ENCODE peak calls at places on chromosomes 12 and 14, in seven cellular contexts. One of them, this sample, is unnamed.
A peak's percentile ranks its signal among the peaks of the same experiment; 100 is the strongest.

GRCh38 chr14:105098316-105098715 is 33.1 kb upstream of the GPR132 start:
- DNase-seq in sigmoid colon: no peak
- DNase-seq in PC-3: no peak
- DNase-seq in astrocyte: no peak
- DNase-seq in thoracic aorta: no peak
- DNase-seq in tibial nerve: no peak
- DNase-seq in neural progenitor cell: no peak
- DNase-seq in this sample: no peak

GRCh38 chr12:95220190-95220589 is 2.6 kb downstream of the VEZT start:
- DNase-seq in neural progenitor cell: no peak
- DNase-seq in PC-3: no peak
- DNase-seq in sigmoid colon: no peak
- DNase-seq in tibial nerve: no peak
- DNase-seq in thoracic aorta: no peak
- DNase-seq in astrocyte: no peak
- DNase-seq in this sample: no peak

GRCh38 chr14:35821546-35822411 is 4.4 kb upstream of the BRMS1L start:
- DNase-seq in neural progenitor cell: no peak
- DNase-seq in sigmoid colon: no peak
- DNase-seq in tibial nerve: no peak
- DNase-seq in astrocyte: peak; percentile 6
- DNase-seq in PC-3: peak; percentile 66
- DNase-seq in thoracic aorta: no peak
- DNase-seq in this sample: peak; percentile 65

GRCh38 chr14:99043258-99043615 is 228.8 kb downstream of the BCL11B start:
- DNase-seq in PC-3: no peak
- DNase-seq in astrocyte: no peak
- DNase-seq in sigmoid colon: no peak
- DNase-seq in tibial nerve: no peak
- DNase-seq in neural progenitor cell: no peak
- DNase-seq in thoracic aorta: no peak
- DNase-seq in this sample: no peak

GRCh38 chr12:102883204-102883799 is 33.7 kb downstream of the PAH start:
- DNase-seq in neural progenitor cell: peak; percentile 70
- DNase-seq in thoracic aorta: no peak
- DNase-seq in tibial nerve: peak; percentile 63
- DNase-seq in astrocyte: no peak
- DNase-seq in sigmoid colon: no peak
- DNase-seq in PC-3: peak; percentile 72
- DNase-seq in this sample: peak; percentile 28

GRCh38 chr12:62720661-62721330 is 214.2 kb downstream of the PPM1H start:
- DNase-seq in astrocyte: peak; percentile 66
- DNase-seq in PC-3: peak; percentile 48
- DNase-seq in tibial nerve: peak; percentile 67
- DNase-seq in neural progenitor cell: no peak
- DNase-seq in sigmoid colon: no peak
- DNase-seq in thoracic aorta: no peak
- DNase-seq in this sample: peak; percentile 67

GRCh38 chr12:43282106-43282505 is 269.9 kb downstream of the ADAMTS20 start:
- DNase-seq in neural progenitor cell: no peak
- DNase-seq in thoracic aorta: no peak
- DNase-seq in PC-3: peak; percentile 58
- DNase-seq in astrocyte: no peak
- DNase-seq in tibial nerve: no peak
- DNase-seq in sigmoid colon: no peak
- DNase-seq in this sample: peak; percentile 77

GRCh38 chr12:124053855-124054254 is 80.8 kb downstream of the ZNF664 start:
- DNase-seq in sigmoid colon: peak; percentile 84
- DNase-seq in tibial nerve: peak; percentile 54
- DNase-seq in thoracic aorta: no peak
- DNase-seq in neural progenitor cell: peak; percentile 82
- DNase-seq in PC-3: peak; percentile 32
- DNase-seq in astrocyte: peak; percentile 63
- DNase-seq in this sample: peak; percentile 85

GRCh38 chr14:51657762-51658161 is 6.1 kb downstream of the FRMD6 start:
- DNase-seq in sigmoid colon: no peak
- DNase-seq in astrocyte: no peak
- DNase-seq in tibial nerve: no peak
- DNase-seq in thoracic aorta: no peak
- DNase-seq in PC-3: no peak
- DNase-seq in neural progenitor cell: no peak
- DNase-seq in this sample: no peak

GRCh38 chr14:93915070-93915705 is 12.0 kb upstream of the FAM181A start:
- DNase-seq in PC-3: no peak
- DNase-seq in tibial nerve: no peak
- DNase-seq in neural progenitor cell: no peak
- DNase-seq in astrocyte: no peak
- DNase-seq in thoracic aorta: no peak
- DNase-seq in sigmoid colon: no peak
- DNase-seq in this sample: no peak

GRCh38 chr12:108392284-108392683 is 53.2 kb upstream of the CMKLR1 start:
- DNase-seq in astrocyte: no peak
- DNase-seq in PC-3: no peak
- DNase-seq in neural progenitor cell: no peak
- DNase-seq in sigmoid colon: no peak
- DNase-seq in tibial nerve: no peak
- DNase-seq in thoracic aorta: no peak
- DNase-seq in this sample: no peak

GRCh38 chr14:92635031-92635430 is 113.4 kb downstream of the LGMN start:
- DNase-seq in astrocyte: no peak
- DNase-seq in sigmoid colon: no peak
- DNase-seq in tibial nerve: no peak
- DNase-seq in neural progenitor cell: no peak
- DNase-seq in thoracic aorta: no peak
- DNase-seq in PC-3: no peak
- DNase-seq in this sample: no peak

GRCh38 chr12:6953417-6954315 is 2.5 kb downstream of the PTPN6 start:
- DNase-seq in tibial nerve: peak; percentile 76
- DNase-seq in thoracic aorta: no peak
- DNase-seq in astrocyte: peak; percentile 20
- DNase-seq in PC-3: no peak
- DNase-seq in neural progenitor cell: no peak
- DNase-seq in sigmoid colon: peak; percentile 79
- DNase-seq in this sample: peak; percentile 59

GRCh38 chr12:84079621-84080020 is 833.0 kb downstream of the SLC6A15 start:
- DNase-seq in PC-3: peak; percentile 17
- DNase-seq in thoracic aorta: no peak
- DNase-seq in astrocyte: peak; percentile 12
- DNase-seq in neural progenitor cell: no peak
- DNase-seq in sigmoid colon: no peak
- DNase-seq in tibial nerve: no peak
- DNase-seq in this sample: no peak

GRCh38 chr12:73950506-73950905 is 587.1 kb upstream of the ATXN7L3B start:
- DNase-seq in neural progenitor cell: peak; percentile 36
- DNase-seq in tibial nerve: no peak
- DNase-seq in thoracic aorta: no peak
- DNase-seq in PC-3: no peak
- DNase-seq in sigmoid colon: no peak
- DNase-seq in astrocyte: no peak
- DNase-seq in this sample: no peak

GRCh38 chr12:80472912-80473500 is 29.0 kb downstream of the PTPRQ start:
- DNase-seq in PC-3: peak; percentile 67
- DNase-seq in sigmoid colon: no peak
- DNase-seq in astrocyte: peak; percentile 72
- DNase-seq in thoracic aorta: no peak
- DNase-seq in tibial nerve: no peak
- DNase-seq in neural progenitor cell: peak; percentile 61
- DNase-seq in this sample: peak; percentile 83

DNA sequence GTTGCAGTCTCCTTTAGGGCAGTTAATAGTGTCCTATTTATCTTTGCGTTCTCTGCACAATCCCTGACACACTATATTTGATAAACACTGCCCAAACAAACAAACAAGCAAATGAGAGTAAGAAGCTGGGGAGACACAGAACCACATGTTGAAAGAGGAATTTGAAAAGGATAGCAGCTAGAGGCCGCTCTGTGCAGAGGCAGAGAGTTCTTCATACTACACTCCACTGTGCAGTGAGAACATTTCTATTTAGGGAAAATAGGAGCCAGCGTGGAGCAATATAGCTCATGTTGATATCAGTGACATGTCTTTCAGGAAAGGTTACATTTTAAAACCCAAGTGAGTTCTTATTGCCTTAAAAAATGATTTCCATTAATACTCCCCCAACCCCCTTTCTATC is 140.3 kb upstream of the SEL1L start:
- DNase-seq in PC-3: no peak
- DNase-seq in neural progenitor cell: no peak
- DNase-seq in thoracic aorta: no peak
- DNase-seq in tibial nerve: no peak
- DNase-seq in astrocyte: no peak
- DNase-seq in sigmoid colon: no peak
- DNase-seq in this sample: no peak
- TF ChIP-seq CTCF in PC-3: no peak
- TF ChIP-seq CTCF in neural progenitor cell: no peak
- TF ChIP-seq CTCF in thoracic aorta: no peak
- TF ChIP-seq CTCF in tibial nerve: no peak
- TF ChIP-seq CTCF in astrocyte: no peak
- TF ChIP-seq CTCF in sigmoid colon: no peak
- TF ChIP-seq CTCF in this sample: no peak

GRCh38 chr12:130873106-130873795 is 1.4 kb downstream of the RAN start:
- DNase-seq in PC-3: no peak
- DNase-seq in neural progenitor cell: no peak
- DNase-seq in astrocyte: no peak
- DNase-seq in sigmoid colon: no peak
- DNase-seq in thoracic aorta: no peak
- DNase-seq in tibial nerve: no peak
- DNase-seq in this sample: no peak

GRCh38 chr12:130876297-130876696 is 4.4 kb downstream of the RAN start:
- DNase-seq in astrocyte: no peak
- DNase-seq in tibial nerve: no peak
- DNase-seq in thoracic aorta: no peak
- DNase-seq in sigmoid colon: no peak
- DNase-seq in neural progenitor cell: no peak
- DNase-seq in PC-3: no peak
- DNase-seq in this sample: no peak

GRCh38 chr12:130873825-130874224 is 2.0 kb downstream of the RAN start:
- DNase-seq in thoracic aorta: no peak
- DNase-seq in tibial nerve: no peak
- DNase-seq in astrocyte: no peak
- DNase-seq in neural progenitor cell: no peak
- DNase-seq in sigmoid colon: no peak
- DNase-seq in PC-3: no peak
- DNase-seq in this sample: no peak

GRCh38 chr12:130875193-130875592 is 3.3 kb downstream of the RAN start:
- DNase-seq in thoracic aorta: no peak
- DNase-seq in tibial nerve: no peak
- DNase-seq in neural progenitor cell: no peak
- DNase-seq in astrocyte: no peak
- DNase-seq in PC-3: no peak
- DNase-seq in sigmoid colon: no peak
- DNase-seq in this sample: no peak

GRCh38 chr12:130874696-130875095 is 2.8 kb downstream of the RAN start:
- DNase-seq in astrocyte: no peak
- DNase-seq in tibial nerve: no peak
- DNase-seq in thoracic aorta: no peak
- DNase-seq in sigmoid colon: no peak
- DNase-seq in PC-3: no peak
- DNase-seq in neural progenitor cell: no peak
- DNase-seq in this sample: no peak
- H3K4me3 ChIP-seq in astrocyte: no peak overlapping the region
- H3K4me3 ChIP-seq in tibial nerve: no peak overlapping the region
- H3K4me3 ChIP-seq in thoracic aorta: no peak overlapping the region
- H3K4me3 ChIP-seq in sigmoid colon: no peak overlapping the region
- H3K4me3 ChIP-seq in PC-3: peak overlapping the region; percentile 79
- H3K4me3 ChIP-seq in neural progenitor cell: no peak overlapping the region
- H3K4me3 ChIP-seq in this sample: no peak overlapping the region

GRCh38 chr14:100902792-100903191 is 730 bp downstream of the RTL1 start:
- DNase-seq in tibial nerve: no peak
- DNase-seq in thoracic aorta: no peak
- DNase-seq in PC-3: no peak
- DNase-seq in neural progenitor cell: peak; percentile 64
- DNase-seq in sigmoid colon: peak; percentile 38
- DNase-seq in astrocyte: no peak
- DNase-seq in this sample: no peak

GRCh38 chr14:100901391-100902183 is 1.9 kb downstream of the RTL1 start:
- DNase-seq in tibial nerve: no peak
- DNase-seq in PC-3: no peak
- DNase-seq in astrocyte: no peak
- DNase-seq in neural progenitor cell: no peak
- DNase-seq in thoracic aorta: no peak
- DNase-seq in sigmoid colon: peak; percentile 55
- DNase-seq in this sample: no peak

GRCh38 chr14:100900837-100901390 is 2.6 kb downstream of the RTL1 start:
- DNase-seq in PC-3: peak; percentile 48
- DNase-seq in tibial nerve: no peak
- DNase-seq in astrocyte: no peak
- DNase-seq in neural progenitor cell: peak; percentile 87
- DNase-seq in thoracic aorta: no peak
- DNase-seq in sigmoid colon: peak; percentile 66
- DNase-seq in this sample: peak; percentile 8

GRCh38 chr14:100903672-100904185 is at the start of gene RTL1:
- DNase-seq in PC-3: no peak
- DNase-seq in sigmoid colon: peak; percentile 53
- DNase-seq in tibial nerve: no peak
- DNase-seq in astrocyte: no peak
- DNase-seq in neural progenitor cell: no peak
- DNase-seq in thoracic aorta: no peak
- DNase-seq in this sample: no peak

DNA sequence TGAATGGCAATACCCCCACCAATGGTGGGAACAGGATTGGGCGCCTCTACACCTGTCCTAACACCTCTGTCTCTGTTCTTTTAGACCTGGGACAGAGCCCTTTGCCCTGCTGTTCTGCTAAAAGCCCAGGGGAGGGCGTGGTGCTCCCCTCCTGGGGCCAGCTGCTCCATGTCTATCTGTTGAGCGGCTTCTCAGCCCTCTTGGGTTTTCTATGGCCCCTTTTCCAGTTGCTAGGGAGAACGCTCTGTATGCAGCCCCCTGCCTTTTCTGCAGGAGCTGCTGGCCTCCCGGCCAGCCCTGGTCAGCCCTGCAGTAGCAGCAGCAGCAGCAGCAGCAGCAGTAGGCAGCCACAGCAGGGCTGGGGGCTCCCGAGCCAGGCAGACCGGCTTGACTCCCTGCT is 1.2 kb downstream of the RTL1 start:
- DNase-seq in neural progenitor cell: peak; percentile 64
- DNase-seq in sigmoid colon: peak; percentile 19
- DNase-seq in PC-3: peak; percentile 37
- DNase-seq in thoracic aorta: no peak
- DNase-seq in astrocyte: no peak
- DNase-seq in tibial nerve: no peak
- DNase-seq in this sample: no peak
- TF ChIP-seq CTCF in neural progenitor cell: peak; percentile 45
- TF ChIP-seq CTCF in sigmoid colon: no peak
- TF ChIP-seq CTCF in PC-3: peak; percentile 66
- TF ChIP-seq CTCF in thoracic aorta: no peak
- TF ChIP-seq CTCF in astrocyte: no peak
- TF ChIP-seq CTCF in tibial nerve: no peak
- TF ChIP-seq CTCF in this sample: no peak

GRCh38 chr12:42023733-42024494 is 120.8 kb downstream of the GXYLT1 start:
- DNase-seq in PC-3: peak; percentile 81
- DNase-seq in sigmoid colon: peak; percentile 82
- DNase-seq in astrocyte: peak; percentile 55
- DNase-seq in tibial nerve: peak; percentile 76
- DNase-seq in thoracic aorta: peak; percentile 15
- DNase-seq in neural progenitor cell: peak; percentile 87
- DNase-seq in this sample: peak; percentile 76
- H3K4me3 ChIP-seq in PC-3: peak overlapping the region; percentile 61
- H3K4me3 ChIP-seq in sigmoid colon: peak overlapping the region; percentile 49
- H3K4me3 ChIP-seq in astrocyte: peak overlapping the region; percentile 49
- H3K4me3 ChIP-seq in tibial nerve: peak overlapping the region; percentile 37
- H3K4me3 ChIP-seq in thoracic aorta: peak overlapping the region; percentile 72
- H3K4me3 ChIP-seq in neural progenitor cell: peak overlapping the region; percentile 14
- H3K4me3 ChIP-seq in this sample: peak overlapping the region; percentile 51